ENCODE peak calls at places on chromosomes 4 and X, in five cellular contexts. M, W, P, V and Q are unnamed samples.

GRCh38 chrX:134572816-134573682 is 85.2 kb downstream of the PLAC1 start:
- DNase-seq in P (no peak), V (peak; percentile 83), W (no peak), M (peak; percentile 26), Q (no peak)

GRCh38 chrX:150036181-150036580 is 97.9 kb upstream of the EOLA2 start:
- DNase-seq in W (no peak), V (peak; percentile 44), M (peak; percentile 64), P (peak; percentile 19), Q (peak; percentile 91)

GRCh38 chrX:136589966-136590365 is 58.0 kb downstream of the VGLL1 start:
- DNase-seq in M (no peak), V (peak; percentile 76), W (no peak), P (no peak), Q (peak; percentile 3)

GRCh38 chr4:106261980-106262379 is 54.0 kb downstream of the TBCK start:
- DNase-seq in W (no peak), M (no peak), P (no peak), V (no peak), Q (no peak)

GRCh38 chr4:72919937-72920336 is 149.6 kb downstream of the COX18 start:
- DNase-seq in W (peak; percentile 45), V (no peak), M (peak; percentile 27), P (no peak), Q (no peak)

GRCh38 chrX:41336447-41336846 is 2.5 kb downstream of the DDX3X start:
- DNase-seq in W (no peak), V (no peak), P (no peak), M (no peak), Q (no peak)

GRCh38 chrX:331145-331771 is 12.7 kb upstream of the GTPBP6 start:
- DNase-seq in P (peak; percentile 13), M (peak; percentile 60), W (no peak), V (no peak), Q (peak; percentile 78)

GRCh38 chrX:84168095-84168494 is 19.9 kb downstream of the RPS6KA6 start:
- DNase-seq in P (no peak), V (peak; percentile 13), M (peak; percentile 16), W (no peak), Q (peak; percentile 23)

GRCh38 chr4:73341454-73341853 is 62.6 kb upstream of the ALB start:
- DNase-seq in V (peak; percentile 51), P (peak; percentile 68), W (peak; percentile 32), M (peak; percentile 83), Q (peak; percentile 3)

GRCh38 chr4:82371398-82371972 is 2.3 kb downstream of the HNRNPD start:
- DNase-seq in W (no peak), M (no peak), V (peak; percentile 12), P (no peak), Q (peak; percentile 20)

GRCh38 chr4:55910140-55910539 is 38.6 kb upstream of the CEP135 start:
- DNase-seq in M (peak; percentile 73), W (no peak), V (peak; percentile 20), P (no peak), Q (peak; percentile 67)

GRCh38 chr4:42282081-42282901 is 115.0 kb upstream of the SHISA3 start:
- DNase-seq in V (peak; percentile 37), W (peak; percentile 65), P (peak; percentile 49), M (peak; percentile 85), Q (no peak)

GRCh38 chrX:24124227-24124799 is 25.2 kb upstream of the ZFX start:
- DNase-seq in W (no peak), M (peak; percentile 5), P (no peak), V (no peak), Q (no peak)

GRCh38 chrX:15849555-15849954 is 5.1 kb downstream of the AP1S2 start:
- DNase-seq in V (peak; percentile 8), W (no peak), M (peak; percentile 17), P (no peak), Q (peak; percentile 27)

GRCh38 chr4:158808399-158808798 is 39.6 kb downstream of the FNIP2 start:
- DNase-seq in P (no peak), W (no peak), M (no peak), V (no peak), Q (no peak)

GRCh38 chrX:82556588-82556987 is 951.5 kb upstream of the POU3F4 start:
- DNase-seq in M (no peak), W (no peak), V (no peak), P (no peak), Q (no peak)

GRCh38 chr4:161303551-161303950 is 860.2 kb downstream of the FSTL5 start:
- DNase-seq in W (no peak), V (no peak), M (no peak), P (no peak), Q (no peak)

GRCh38 chr4:128684031-128684430 is 125.5 kb upstream of the JADE1 start:
- DNase-seq in W (no peak), P (no peak), M (no peak), V (no peak), Q (no peak)

GRCh38 chr4:25884040-25884788 is 21.4 kb upstream of the SEL1L3 start:
- DNase-seq in P (no peak), M (peak; percentile 81), W (no peak), V (peak; percentile 61), Q (peak; percentile 54)

GRCh38 chr4:182699825-182700224 is 217.4 kb downstream of the DCTD start:
- DNase-seq in P (no peak), V (no peak), W (no peak), M (no peak), Q (no peak)

GRCh38 chrX:51608071-51608470 is 10.6 kb downstream of the CENPVL3 start:
- DNase-seq in P (no peak), W (no peak), V (peak; percentile 28), M (peak; percentile 2), Q (peak; percentile 32)

GRCh38 chr4:114019276-114019971 is 40.0 kb upstream of the ARSJ start:
- DNase-seq in V (peak; percentile 22), P (no peak), W (no peak), M (peak; percentile 71), Q (peak; percentile 66)

GRCh38 chrX:37818031-37818430 is 29.3 kb downstream of the DYNLT3 start:
- DNase-seq in P (no peak), W (peak; percentile 43), M (no peak), V (no peak), Q (no peak)

GRCh38 chr4:7244343-7244680 is 52.0 kb downstream of the SORCS2 start:
- DNase-seq in V (no peak), P (no peak), M (no peak), W (no peak), Q (no peak)

GRCh38 chr4:132557660-132558059 is 591.4 kb upstream of the PCDH10 start:
- DNase-seq in W (no peak), V (no peak), P (no peak), M (no peak), Q (no peak)
- TF ChIP-seq CTCF in W (no peak), V (peak; percentile 29), P (no peak), M (no peak), Q (no peak)

GRCh38 chrX:39336709-39337294 is 535.5 kb downstream of the MID1IP1 start:
- DNase-seq in V (no peak), M (no peak), W (no peak), P (no peak), Q (no peak)
- TF ChIP-seq CTCF in V (no peak), M (no peak), W (no peak), P (no peak), Q (no peak)

GRCh38 chr4:147407261-147408045 is 73.4 kb upstream of the EDNRA start:
- DNase-seq in M (peak; percentile 49), V (no peak), P (no peak), W (no peak), Q (no peak)
- TF ChIP-seq CTCF in M (peak; percentile 46), V (peak; percentile 50), P (no peak), W (no peak), Q (peak; percentile 30)

DNA sequence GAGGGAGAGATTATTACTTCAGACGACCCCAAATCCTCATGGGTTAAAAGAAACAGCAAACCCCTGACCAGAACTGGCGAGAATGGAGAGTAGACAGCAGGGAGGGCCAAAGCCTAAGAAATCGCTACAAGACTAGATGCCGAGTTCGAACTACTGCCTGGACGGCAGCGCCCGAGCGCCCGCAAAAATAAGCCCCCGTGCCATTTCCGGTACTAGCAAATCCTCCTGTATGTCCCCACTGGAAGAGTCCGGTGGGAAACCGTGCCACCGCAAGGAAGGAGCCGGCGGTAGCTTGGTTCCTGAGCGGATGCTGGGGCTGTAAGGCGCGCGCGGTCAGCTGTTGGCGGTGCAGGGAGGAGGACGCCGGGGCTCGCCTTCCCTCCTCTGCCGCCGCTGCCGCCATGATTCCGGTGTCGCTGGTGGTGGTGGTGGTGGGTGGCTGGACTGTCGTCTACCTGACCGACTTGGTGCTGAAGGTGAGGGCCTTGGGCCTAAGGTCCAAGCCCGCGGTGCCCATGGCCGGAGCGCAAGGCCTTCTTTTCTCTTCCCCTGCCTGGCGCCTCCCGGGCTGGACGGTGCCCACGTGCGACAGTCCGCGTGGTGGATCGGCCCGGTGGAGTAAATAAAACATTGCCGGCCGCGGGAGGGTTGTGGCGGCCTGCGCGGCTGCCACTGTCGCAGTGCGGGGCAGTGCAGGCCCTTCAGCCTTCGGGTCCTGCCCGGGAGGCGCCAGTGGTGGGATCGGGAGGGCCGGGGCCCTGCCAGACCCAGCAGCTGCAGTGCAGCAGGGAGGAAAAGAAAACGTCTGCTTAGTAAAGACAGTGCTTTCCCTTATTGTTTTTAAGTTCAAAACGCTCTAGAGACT is at the start of gene MBTPS2:
- DNase-seq in V (peak; percentile 79), P (peak; percentile 85), M (peak; percentile 94), W (peak; percentile 86), Q (peak; percentile 75)
- TF ChIP-seq CTCF in V (no peak), P (no peak), M (no peak), W (no peak), Q (no peak)

GRCh38 chr4:174826660-174827059 is 2.4 kb downstream of the GLRA3 start:
- DNase-seq in P (no peak), V (no peak), M (no peak), W (no peak), Q (no peak)
- TF ChIP-seq CTCF in P (no peak), V (no peak), M (no peak), W (no peak), Q (no peak)

GRCh38 chr4:1015179-1015578 is 3.8 kb downstream of the FGFRL1 start:
- DNase-seq in P (no peak), W (no peak), M (no peak), V (no peak), Q (no peak)
- TF ChIP-seq CTCF in P (no peak), W (no peak), M (no peak), V (no peak), Q (no peak)

GRCh38 chr4:167020410-167020809 is 213.9 kb downstream of the SPOCK3 start:
- DNase-seq in P (no peak), W (peak; percentile 2), M (peak; percentile 23), V (no peak), Q (no peak)
- TF ChIP-seq CTCF in P (no peak), W (no peak), M (peak; percentile 43), V (peak; percentile 10), Q (no peak)

DNA sequence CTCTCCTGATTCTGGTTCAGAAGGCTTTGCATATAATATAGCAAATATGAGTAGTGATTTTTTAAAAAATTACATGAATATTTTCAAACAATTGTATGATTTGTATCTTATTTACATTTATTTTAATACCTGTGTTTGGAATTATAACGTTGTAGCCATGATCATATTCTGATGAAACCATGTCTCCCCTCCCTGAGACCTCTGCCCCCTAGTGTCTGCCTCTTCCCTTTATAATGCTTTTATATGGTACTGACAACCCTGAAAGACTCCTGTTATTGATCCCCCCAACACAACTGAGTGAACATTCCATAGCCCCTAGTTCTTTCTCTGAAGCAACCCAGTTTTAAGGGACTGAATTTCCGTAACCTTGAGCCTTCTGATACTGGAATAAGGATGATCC is 187.4 kb downstream of the SOX3 start:
- DNase-seq in W (no peak), V (no peak), P (no peak), M (no peak), Q (no peak)
- TF ChIP-seq CTCF in W (no peak), V (no peak), P (no peak), M (no peak), Q (no peak)